ENCODE peak calls at places on chromosomes 2 and 18, in ten cellular contexts. V is T-helper 2 cell; C is NCI-H1417; X is NCI-H1436 treated with DMSO at 0.1 percent for 48 hours; H is OCI-LY7; A is stimulated activated CD4-positive, alpha-beta T cell treated with anti-CD3 and anti-CD28 coated beads, Interleukin-2, amount 100 ng/mL, for 24 hours; Z is naive B cell; P is G401; R is right cardiac atrium; B is gastrocnemius medialis. J is an unnamed sample.
A peak's percentile ranks its signal among the peaks of the same experiment; 100 is the strongest.

GRCh38 chr2:27003857-27004256 is 28.9 kb upstream of the TMEM214 start:
- DNase-seq in C (no peak), H (no peak), Z (no peak), A (no peak), V (no peak), P (no peak), B (no peak), R (no peak), X (no peak), J (no peak)

GRCh38 chr2:165647409-165647808 is 146.6 kb downstream of the GALNT3 start:
- DNase-seq in R (no peak), C (no peak), X (no peak), Z (no peak), B (no peak), P (no peak), A (no peak), H (no peak), V (no peak), J (no peak)

GRCh38 chr2:152036611-152037469 is 62.0 kb downstream of the CACNB4 start:
- DNase-seq in C (peak; percentile 87), B (peak; percentile 26), V (peak; percentile 22), R (peak; percentile 78), P (peak; percentile 86), X (no peak), A (peak; percentile 59), Z (peak; percentile 58), H (peak; percentile 67), J (no peak)

GRCh38 chr2:70094978-70095832 is 7.9 kb downstream of the PCBP1 start:
- DNase-seq in H (peak; percentile 94), X (no peak), Z (peak; percentile 82), R (peak; percentile 72), A (peak; percentile 50), P (peak; percentile 60), B (no peak), C (no peak), V (peak; percentile 33), J (peak; percentile 87)

GRCh38 chr2:164697688-164698290 is 76.5 kb upstream of the GRB14 start:
- DNase-seq in R (no peak), H (peak; percentile 29), P (no peak), Z (no peak), A (no peak), X (no peak), V (no peak), C (peak; percentile 6), B (no peak), J (no peak)

GRCh38 chr18:58258707-58259342 is 214.8 kb downstream of the NEDD4L start:
- DNase-seq in R (no peak), C (no peak), B (no peak), A (no peak), P (no peak), Z (no peak), X (no peak), V (no peak), H (no peak), J (no peak)

GRCh38 chr18:36634573-36635216 is 194.1 kb downstream of the TPGS2 start:
- DNase-seq in B (no peak), V (no peak), Z (no peak), A (no peak), P (no peak), C (peak; percentile 78), H (no peak), R (no peak), X (no peak), J (no peak)

GRCh38 chr2:151114934-151115333 is 146.7 kb downstream of the RBM43 start:
- DNase-seq in V (no peak), C (no peak), Z (no peak), R (no peak), B (no peak), A (no peak), P (no peak), X (no peak), H (no peak), J (no peak)

GRCh38 chr2:167212054-167212648 is 323.9 kb downstream of the XIRP2 start:
- DNase-seq in R (no peak), P (peak; percentile 75), V (no peak), A (no peak), B (no peak), X (no peak), H (peak; percentile 23), C (peak; percentile 39), Z (no peak), J (no peak)

GRCh38 chr18:11500153-11501122 is 109.0 kb upstream of the SLC35G4 start:
- DNase-seq in B (peak; percentile 69), H (peak; percentile 31), Z (no peak), C (no peak), R (peak; percentile 46), X (no peak), V (no peak), A (no peak), P (no peak), J (no peak)

GRCh38 chr2:189312643-189313042 is 128.6 kb upstream of the WDR75 start:
- DNase-seq in H (no peak), C (no peak), R (no peak), A (no peak), V (no peak), X (no peak), B (no peak), Z (no peak), P (no peak), J (no peak)

GRCh38 chr2:230411484-230412368 is 4.3 kb upstream of the SP100 start:
- DNase-seq in C (peak; percentile 83), P (peak; percentile 22), B (no peak), A (peak; percentile 60), H (peak; percentile 63), V (peak; percentile 52), R (peak; percentile 87), X (no peak), Z (peak; percentile 66), J (no peak)

GRCh38 chr2:158586491-158586890 is 129.7 kb downstream of the PKP4 start:
- DNase-seq in A (no peak), P (no peak), H (no peak), Z (no peak), R (no peak), C (no peak), V (no peak), B (no peak), X (no peak), J (no peak)

GRCh38 chr2:16014041-16014787 is 73.9 kb downstream of the MYCN start:
- DNase-seq in R (peak; percentile 72), Z (no peak), V (no peak), A (no peak), P (no peak), X (no peak), H (no peak), B (no peak), C (peak; percentile 60), J (no peak)

GRCh38 chr2:36450466-36451196 is 95.1 kb downstream of the CRIM1 start:
- DNase-seq in C (no peak), R (no peak), X (no peak), A (no peak), P (no peak), Z (no peak), H (no peak), B (no peak), V (no peak), J (no peak)

GRCh38 chr2:142843731-142844130 is 33.7 kb upstream of the KYNU start:
- DNase-seq in C (no peak), B (no peak), R (no peak), P (no peak), A (no peak), X (no peak), V (no peak), Z (no peak), H (no peak), J (no peak)

GRCh38 chr2:227163445-227163997 is 484 bp downstream of the COL4A4 start:
- DNase-seq in P (no peak), R (peak; percentile 70), C (peak; percentile 56), X (no peak), V (no peak), H (peak; percentile 24), A (no peak), Z (no peak), B (peak; percentile 11), J (no peak)

GRCh38 chr18:3453540-3454364 is 3.8 kb downstream of the TGIF1 start:
- DNase-seq in C (no peak), P (no peak), X (no peak), B (peak; percentile 20), V (no peak), A (peak; percentile 49), H (peak; percentile 45), R (peak; percentile 75), Z (peak; percentile 19), J (peak; percentile 80)

J was measured in coronary artery.